ENCODE peak calls at places on chromosomes 2 and 18, in six cellular contexts. One of them, this sample, is unnamed.

GRCh38 chr2:45826889-45827635 is 175.6 kb downstream of the PRKCE start:
- DNase-seq in AG20443: peak
- DNase-seq in IMR-90: peak
- DNase-seq in fibroblast of pulmonary artery: peak
- DNase-seq in NCI-H460: no peak
- DNase-seq in GF-D8: no peak
- DNase-seq in this sample: peak

GRCh38 chr2:46849741-46850474 is 65.7 kb downstream of the MCFD2 start:
- DNase-seq in fibroblast of pulmonary artery: peak
- DNase-seq in NCI-H460: no peak
- DNase-seq in IMR-90: peak
- DNase-seq in AG20443: no peak
- DNase-seq in GF-D8: no peak
- DNase-seq in this sample: no peak

GRCh38 chr2:149008381-149008780 is 30.1 kb upstream of the LYPD6B start:
- DNase-seq in AG20443: no peak
- DNase-seq in fibroblast of pulmonary artery: no peak
- DNase-seq in IMR-90: no peak
- DNase-seq in NCI-H460: no peak
- DNase-seq in GF-D8: no peak
- DNase-seq in this sample: no peak

GRCh38 chr18:48294894-48295585 is 114.1 kb downstream of the ZBTB7C start:
- DNase-seq in fibroblast of pulmonary artery: no peak
- DNase-seq in GF-D8: no peak
- DNase-seq in AG20443: no peak
- DNase-seq in IMR-90: no peak
- DNase-seq in NCI-H460: no peak
- DNase-seq in this sample: no peak

GRCh38 chr18:52286675-52287074 is 53.3 kb upstream of the DCC start:
- DNase-seq in fibroblast of pulmonary artery: no peak
- DNase-seq in NCI-H460: peak
- DNase-seq in GF-D8: no peak
- DNase-seq in AG20443: no peak
- DNase-seq in IMR-90: no peak
- DNase-seq in this sample: no peak

GRCh38 chr18:13538630-13539029 is 187.7 kb downstream of the FAM210A start:
- DNase-seq in NCI-H460: no peak
- DNase-seq in GF-D8: no peak
- DNase-seq in fibroblast of pulmonary artery: no peak
- DNase-seq in AG20443: no peak
- DNase-seq in IMR-90: no peak
- DNase-seq in this sample: no peak

GRCh38 chr2:58539973-58540372 is 298.8 kb upstream of the FANCL start:
- DNase-seq in NCI-H460: no peak
- DNase-seq in fibroblast of pulmonary artery: peak
- DNase-seq in AG20443: no peak
- DNase-seq in GF-D8: no peak
- DNase-seq in IMR-90: no peak
- DNase-seq in this sample: peak

GRCh38 chr2:30194421-30194820 is 36.9 kb upstream of the LBH start:
- DNase-seq in fibroblast of pulmonary artery: no peak
- DNase-seq in IMR-90: no peak
- DNase-seq in NCI-H460: no peak
- DNase-seq in AG20443: no peak
- DNase-seq in GF-D8: no peak
- DNase-seq in this sample: no peak

GRCh38 chr2:6866239-6866745 is 585 bp upstream of the CMPK2 start:
- DNase-seq in AG20443: no peak
- DNase-seq in NCI-H460: no peak
- DNase-seq in GF-D8: no peak
- DNase-seq in fibroblast of pulmonary artery: peak
- DNase-seq in IMR-90: peak
- DNase-seq in this sample: no peak

GRCh38 chr18:62634471-62634870 is 80.9 kb upstream of the PHLPP1 start:
- DNase-seq in fibroblast of pulmonary artery: no peak
- DNase-seq in AG20443: peak
- DNase-seq in GF-D8: no peak
- DNase-seq in NCI-H460: no peak
- DNase-seq in IMR-90: no peak
- DNase-seq in this sample: no peak

GRCh38 chr18:56269958-56270357 is 368.4 kb downstream of the TXNL1 start:
- DNase-seq in fibroblast of pulmonary artery: no peak
- DNase-seq in NCI-H460: no peak
- DNase-seq in GF-D8: no peak
- DNase-seq in AG20443: no peak
- DNase-seq in IMR-90: no peak
- DNase-seq in this sample: no peak

GRCh38 chr2:23589739-23590138 is 204.8 kb downstream of the KLHL29 start:
- DNase-seq in AG20443: peak
- DNase-seq in IMR-90: no peak
- DNase-seq in fibroblast of pulmonary artery: peak
- DNase-seq in GF-D8: no peak
- DNase-seq in NCI-H460: no peak
- DNase-seq in this sample: peak

GRCh38 chr2:204174034-204174433 is 237.5 kb downstream of the ICOS start:
- DNase-seq in fibroblast of pulmonary artery: no peak
- DNase-seq in GF-D8: no peak
- DNase-seq in IMR-90: no peak
- DNase-seq in NCI-H460: no peak
- DNase-seq in AG20443: no peak
- DNase-seq in this sample: no peak